ENCODE peak calls at places on chromosomes 12 and 14, in nine cellular contexts. O is SK-N-SH; Y is sigmoid colon; L is endodermal cell; J is lung; Z is CD8-positive, alpha-beta T cell; E is AG04450; C is A549; X is Panc1. K is an unnamed sample.

GRCh38 chr12:109716512-109717389 is 3.1 kb downstream of the FAM222A start:
- DNase-seq in O (peak; percentile 27), Y (peak; percentile 92), L (no peak), J (no peak), Z (no peak), E (no peak), C (no peak), X (no peak), K (no peak)

GRCh38 chr12:72075401-72075800 is 136.8 kb downstream of the TPH2 start:
- DNase-seq in O (peak; percentile 7), Y (no peak), L (no peak), J (no peak), Z (no peak), E (no peak), C (no peak), X (no peak), K (no peak)

GRCh38 chr12:99257672-99258071 is 389.9 kb upstream of the GARIN6 start:
- DNase-seq in O (no peak), Y (no peak), L (no peak), J (no peak), Z (no peak), E (no peak), C (no peak), X (no peak), K (no peak)

GRCh38 chr14:85471744-85472143 is 58.2 kb upstream of the FLRT2 start:
- DNase-seq in O (peak; percentile 3), Y (no peak), L (peak; percentile 43), J (peak; percentile 29), Z (no peak), E (peak; percentile 70), C (peak; percentile 66), X (peak; percentile 48), K (no peak)

GRCh38 chr14:90632451-90632850 is 183.8 kb downstream of the TTC7B start:
- DNase-seq in O (no peak), Y (no peak), L (no peak), J (no peak), Z (no peak), E (no peak), C (no peak), X (no peak), K (no peak)

GRCh38 chr12:1847411-1847810 is 27.0 kb downstream of the LRTM2 start:
- DNase-seq in O (no peak), Y (peak; percentile 21), L (peak; percentile 38), J (no peak), Z (no peak), E (no peak), C (no peak), X (no peak), K (no peak)

GRCh38 chr14:32012062-32012461 is 65.0 kb upstream of the ARHGAP5 start:
- DNase-seq in O (no peak), Y (no peak), L (no peak), J (no peak), Z (no peak), E (no peak), C (no peak), X (no peak), K (no peak)

GRCh38 chr14:97251423-97252155 is 454.4 kb downstream of the VRK1 start:
- DNase-seq in O (no peak), Y (no peak), L (peak; percentile 82), J (no peak), Z (no peak), E (no peak), C (no peak), X (no peak), K (no peak)

GRCh38 chr12:51082561-51083139 is 746 bp downstream of the CSRNP2 start:
- DNase-seq in O (no peak), Y (no peak), L (peak; percentile 83), J (no peak), Z (peak; percentile 20), E (no peak), C (peak; percentile 52), X (no peak), K (peak; percentile 29)

GRCh38 chr12:109093022-109093918 is at the start of gene ALKBH2:
- DNase-seq in O (peak; percentile 90), Y (peak; percentile 96), L (peak; percentile 99), J (peak; percentile 92), Z (peak; percentile 95), E (peak; percentile 72), C (peak; percentile 93), X (peak; percentile 69), K (peak; percentile 96)

GRCh38 chr14:104783484-104784217 is 11.9 kb downstream of the AKT1 start:
- DNase-seq in O (no peak), Y (no peak), L (no peak), J (no peak), Z (no peak), E (no peak), C (no peak), X (no peak), K (no peak)

GRCh38 chr14:36467332-36467731 is 52.7 kb downstream of the NKX2-1 start:
- DNase-seq in O (no peak), Y (no peak), L (no peak), J (no peak), Z (no peak), E (no peak), C (no peak), X (no peak), K (no peak)

GRCh38 chr12:131362290-131363211 is 348.3 kb upstream of the SFSWAP start:
- DNase-seq in O (no peak), Y (peak; percentile 19), L (no peak), J (no peak), Z (no peak), E (no peak), C (no peak), X (no peak), K (no peak)

GRCh38 chr14:85416771-85417170 is 113.2 kb upstream of the FLRT2 start:
- DNase-seq in O (no peak), Y (no peak), L (no peak), J (no peak), Z (no peak), E (peak; percentile 16), C (peak; percentile 15), X (peak; percentile 13), K (no peak)

GRCh38 chr14:68814376-68815287 is 21.8 kb upstream of the ZFP36L1 start:
- DNase-seq in O (peak; percentile 71), Y (peak; percentile 79), L (peak; percentile 88), J (no peak), Z (peak; percentile 62), E (no peak), C (peak; percentile 78), X (no peak), K (peak; percentile 67)

GRCh38 chr12:111467092-111467861 is 61.6 kb downstream of the SH2B3 start:
- DNase-seq in O (no peak), Y (no peak), L (no peak), J (no peak), Z (no peak), E (no peak), C (no peak), X (no peak), K (no peak)

GRCh38 chr12:74538491-74539258 is 1.0 kb downstream of the ATXN7L3B start:
- DNase-seq in O (peak; percentile 11), Y (no peak), L (no peak), J (no peak), Z (peak; percentile 41), E (no peak), C (no peak), X (no peak), K (peak; percentile 45)

GRCh38 chr12:52975820-52976573 is 27.1 kb downstream of the KRT18 start:
- DNase-seq in O (no peak), Y (no peak), L (peak; percentile 95), J (no peak), Z (no peak), E (no peak), C (no peak), X (no peak), K (no peak)

GRCh38 chr12:105445261-105446015 is 114.9 kb downstream of the C12orf75 start:
- DNase-seq in O (no peak), Y (no peak), L (no peak), J (no peak), Z (no peak), E (no peak), C (no peak), X (no peak), K (no peak)

GRCh38 chr14:78598046-78598652 is 428.0 kb downstream of the NRXN3 start:
- DNase-seq in O (peak; percentile 70), Y (peak; percentile 63), L (peak; percentile 92), J (peak; percentile 55), Z (peak; percentile 27), E (no peak), C (peak; percentile 68), X (peak; percentile 61), K (peak; percentile 18)

GRCh38 chr14:96246535-96246839 is 9.5 kb upstream of the BDKRB1 start:
- DNase-seq in O (no peak), Y (no peak), L (no peak), J (no peak), Z (no peak), E (peak; percentile 94), C (peak; percentile 82), X (no peak), K (no peak)

GRCh38 chr12:86249856-86250255 is 6.3 kb downstream of the MGAT4C start:
- DNase-seq in O (no peak), Y (no peak), L (no peak), J (no peak), Z (no peak), E (peak; percentile 16), C (no peak), X (no peak), K (no peak)

GRCh38 chr12:11837318-11837934 is 188.0 kb downstream of the ETV6 start:
- DNase-seq in O (no peak), Y (no peak), L (peak; percentile 14), J (no peak), Z (no peak), E (no peak), C (no peak), X (no peak), K (no peak)
- H3K27ac ChIP-seq in O (no peak overlapping the region), Y (peak overlapping the region; percentile 53), L (no peak overlapping the region), J (peak overlapping the region; percentile 52), Z (no peak overlapping the region), E (no peak overlapping the region), C (no peak overlapping the region), X (no peak overlapping the region), K (no peak overlapping the region)

GRCh38 chr12:47102406-47102805 is 22.6 kb upstream of the AMIGO2 start:
- DNase-seq in O (no peak), Y (no peak), L (no peak), J (no peak), Z (no peak), E (no peak), C (no peak), X (no peak), K (no peak)
- H3K27ac ChIP-seq in O (no peak overlapping the region), Y (no peak overlapping the region), L (no peak overlapping the region), J (no peak overlapping the region), Z (no peak overlapping the region), E (no peak overlapping the region), C (peak overlapping the region; percentile 54), X (no peak overlapping the region), K (no peak overlapping the region)

GRCh38 chr12:25459541-25459951 is 93.5 kb downstream of the LMNTD1 start:
- DNase-seq in O (no peak), Y (no peak), L (peak; percentile 54), J (no peak), Z (no peak), E (no peak), C (no peak), X (no peak), K (no peak)
- H3K27ac ChIP-seq in O (peak overlapping the region; percentile 99), Y (no peak overlapping the region), L (no peak overlapping the region), J (no peak overlapping the region), Z (no peak overlapping the region), E (no peak overlapping the region), C (no peak overlapping the region), X (no peak overlapping the region), K (no peak overlapping the region)

DNA sequence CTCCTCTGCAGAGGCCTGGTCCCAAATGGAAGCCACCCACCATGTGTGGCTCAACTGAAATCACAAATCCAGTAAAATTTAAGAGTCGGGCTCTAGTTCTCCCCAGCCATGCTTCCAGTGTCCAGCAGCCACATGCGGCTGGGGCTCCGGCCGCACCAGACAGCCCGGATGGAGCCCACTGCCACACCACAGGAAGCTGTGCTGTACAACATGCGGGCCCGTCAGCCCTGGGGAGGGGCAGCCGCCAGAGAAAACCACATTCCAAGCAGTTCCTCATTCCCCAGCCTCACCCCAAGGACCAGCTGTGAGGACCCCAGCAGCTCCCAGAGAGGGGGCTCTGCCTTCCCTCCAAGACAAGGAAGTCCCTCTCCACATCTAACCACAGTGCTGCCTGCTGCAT is 135.0 kb downstream of the NCOR2 start:
- DNase-seq in O (no peak), Y (no peak), L (no peak), J (no peak), Z (no peak), E (no peak), C (no peak), X (no peak), K (no peak)
- H3K27ac ChIP-seq in O (no peak overlapping the region), Y (peak overlapping the region; percentile 18), L (peak overlapping the region; percentile 12), J (peak overlapping the region; percentile 55), Z (no peak overlapping the region), E (no peak overlapping the region), C (peak overlapping the region; percentile 9), X (no peak overlapping the region), K (no peak overlapping the region)

K was measured in naive thymus-derived CD4-positive, alpha-beta T cell.